ENCODE peak calls at places on chromosomes 3 and 15, in five cellular contexts. One of them, this sample, is unnamed.
A peak's percentile ranks its signal among the peaks of the same experiment; 100 is the strongest.

GRCh38 chr3:105493305-105493892 is 126.7 kb downstream of the ALCAM start:
- DNase-seq in sciatic nerve: no peak
- DNase-seq in C1 segment of cervical spinal cord: no peak
- DNase-seq in NCI-H1105: no peak
- DNase-seq in A172: no peak
- DNase-seq in this sample: no peak

GRCh38 chr3:46406440-46406785 is 453 bp downstream of the CCR5AS start:
- DNase-seq in sciatic nerve: peak; percentile 49
- DNase-seq in NCI-H1105: no peak
- DNase-seq in C1 segment of cervical spinal cord: peak; percentile 15
- DNase-seq in A172: no peak
- DNase-seq in this sample: no peak

GRCh38 chr15:73678498-73678897 is 5.7 kb upstream of the CD276 start:
- DNase-seq in A172: no peak
- DNase-seq in sciatic nerve: no peak
- DNase-seq in NCI-H1105: no peak
- DNase-seq in C1 segment of cervical spinal cord: no peak
- DNase-seq in this sample: no peak

GRCh38 chr3:13569641-13570390 is 20.9 kb downstream of the FBLN2 start:
- DNase-seq in NCI-H1105: no peak
- DNase-seq in sciatic nerve: no peak
- DNase-seq in A172: no peak
- DNase-seq in C1 segment of cervical spinal cord: no peak
- DNase-seq in this sample: no peak

GRCh38 chr3:57224856-57225255 is 2.7 kb upstream of the APPL1 start:
- DNase-seq in A172: no peak
- DNase-seq in C1 segment of cervical spinal cord: no peak
- DNase-seq in NCI-H1105: no peak
- DNase-seq in sciatic nerve: no peak
- DNase-seq in this sample: no peak

GRCh38 chr3:177294221-177294620 is 96.9 kb upstream of the TBL1XR1 start:
- DNase-seq in A172: no peak
- DNase-seq in sciatic nerve: no peak
- DNase-seq in NCI-H1105: no peak
- DNase-seq in C1 segment of cervical spinal cord: no peak
- DNase-seq in this sample: no peak

GRCh38 chr3:51353566-51354140 is 31.4 kb upstream of the MANF start:
- DNase-seq in NCI-H1105: no peak
- DNase-seq in A172: no peak
- DNase-seq in sciatic nerve: no peak
- DNase-seq in C1 segment of cervical spinal cord: no peak
- DNase-seq in this sample: no peak

GRCh38 chr3:52973806-52974205 is 72.1 kb downstream of the SFMBT1 start:
- DNase-seq in NCI-H1105: no peak
- DNase-seq in A172: no peak
- DNase-seq in sciatic nerve: no peak
- DNase-seq in C1 segment of cervical spinal cord: no peak
- DNase-seq in this sample: peak; percentile 12

GRCh38 chr3:102206506-102207145 is 228.2 kb upstream of the ZPLD1 start:
- DNase-seq in C1 segment of cervical spinal cord: no peak
- DNase-seq in NCI-H1105: peak; percentile 10
- DNase-seq in sciatic nerve: peak; percentile 81
- DNase-seq in A172: peak; percentile 4
- DNase-seq in this sample: no peak

GRCh38 chr3:183844606-183845005 is 19.2 kb upstream of the MAP6D1 start:
- DNase-seq in NCI-H1105: no peak
- DNase-seq in C1 segment of cervical spinal cord: no peak
- DNase-seq in A172: peak; percentile 28
- DNase-seq in sciatic nerve: no peak
- DNase-seq in this sample: peak; percentile 79

GRCh38 chr3:170757038-170757437 is 113.0 kb downstream of the RPL22L1 start:
- DNase-seq in A172: no peak
- DNase-seq in NCI-H1105: no peak
- DNase-seq in sciatic nerve: no peak
- DNase-seq in C1 segment of cervical spinal cord: no peak
- DNase-seq in this sample: no peak

GRCh38 chr3:99175276-99175801 is 273.8 kb upstream of the DCBLD2 start:
- DNase-seq in C1 segment of cervical spinal cord: no peak
- DNase-seq in sciatic nerve: no peak
- DNase-seq in A172: no peak
- DNase-seq in NCI-H1105: no peak
- DNase-seq in this sample: no peak

GRCh38 chr15:83766326-83766725 is 112.4 kb downstream of the ADAMTSL3 start:
- DNase-seq in A172: no peak
- DNase-seq in NCI-H1105: no peak
- DNase-seq in sciatic nerve: no peak
- DNase-seq in C1 segment of cervical spinal cord: no peak
- DNase-seq in this sample: peak; percentile 78

GRCh38 chr15:78457101-78457500 is 19.1 kb downstream of the IREB2 start:
- DNase-seq in NCI-H1105: no peak
- DNase-seq in C1 segment of cervical spinal cord: no peak
- DNase-seq in sciatic nerve: no peak
- DNase-seq in A172: peak; percentile 36
- DNase-seq in this sample: no peak

GRCh38 chr3:55750525-55750924 is 263.4 kb upstream of the WNT5A start:
- DNase-seq in sciatic nerve: no peak
- DNase-seq in C1 segment of cervical spinal cord: no peak
- DNase-seq in NCI-H1105: no peak
- DNase-seq in A172: peak; percentile 90
- DNase-seq in this sample: peak; percentile 90

GRCh38 chr3:171495413-171495812 is 35.2 kb upstream of the TNIK start:
- DNase-seq in C1 segment of cervical spinal cord: no peak
- DNase-seq in NCI-H1105: no peak
- DNase-seq in A172: no peak
- DNase-seq in sciatic nerve: no peak
- DNase-seq in this sample: no peak

GRCh38 chr3:42226470-42227425 is 39.2 kb downstream of the CCK start:
- DNase-seq in sciatic nerve: no peak
- DNase-seq in NCI-H1105: no peak
- DNase-seq in A172: peak; percentile 35
- DNase-seq in C1 segment of cervical spinal cord: no peak
- DNase-seq in this sample: no peak

GRCh38 chr15:39287322-39288195 is 293.3 kb upstream of the THBS1 start:
- DNase-seq in NCI-H1105: no peak
- DNase-seq in C1 segment of cervical spinal cord: no peak
- DNase-seq in A172: peak; percentile 56
- DNase-seq in sciatic nerve: no peak
- DNase-seq in this sample: no peak

GRCh38 chr15:38782156-38782555 is 217.5 kb upstream of the RASGRP1 start:
- DNase-seq in C1 segment of cervical spinal cord: no peak
- DNase-seq in A172: no peak
- DNase-seq in NCI-H1105: no peak
- DNase-seq in sciatic nerve: no peak
- DNase-seq in this sample: no peak

GRCh38 chr15:78739996-78740903 is 71.0 kb downstream of the ADAMTS7 start:
- DNase-seq in NCI-H1105: no peak
- DNase-seq in C1 segment of cervical spinal cord: no peak
- DNase-seq in sciatic nerve: no peak
- DNase-seq in A172: peak; percentile 71
- DNase-seq in this sample: peak; percentile 58

GRCh38 chr3:53140575-53141467 is 10.6 kb upstream of the RFT1 start:
- DNase-seq in sciatic nerve: no peak
- DNase-seq in NCI-H1105: no peak
- DNase-seq in C1 segment of cervical spinal cord: no peak
- DNase-seq in A172: peak; percentile 29
- DNase-seq in this sample: peak; percentile 38

GRCh38 chr3:89145995-89146394 is 38.6 kb downstream of the EPHA3 start:
- DNase-seq in C1 segment of cervical spinal cord: no peak
- DNase-seq in sciatic nerve: no peak
- DNase-seq in NCI-H1105: no peak
- DNase-seq in A172: no peak
- DNase-seq in this sample: peak; percentile 65

GRCh38 chr15:51917493-51917892 is 54.1 kb downstream of the LEO1 start:
- DNase-seq in NCI-H1105: no peak
- DNase-seq in A172: peak; percentile 53
- DNase-seq in C1 segment of cervical spinal cord: no peak
- DNase-seq in sciatic nerve: no peak
- DNase-seq in this sample: peak; percentile 61

This sample was measured in NCI-H226.